ENCODE peak calls at places on chromosome 20, in six cellular contexts. One of them, this sample, is unnamed. For H3K9me2, the result is how much of the 10 kb centered on the place peaks cover.

GRCh38 chr20:24537210-24537609 is 67.8 kb downstream of the SYNDIG1 start:
- DNase-seq in MM.1S: no peak
- DNase-seq in PC-3: no peak
- DNase-seq in HCT116: no peak
- DNase-seq in PC-9: no peak
- DNase-seq in GM23248: no peak
- DNase-seq in this sample: no peak

GRCh38 chr20:15491564-15491963 is 1081.7 kb downstream of the KIF16B start:
- DNase-seq in MM.1S: no peak
- DNase-seq in PC-9: no peak
- DNase-seq in GM23248: no peak
- DNase-seq in PC-3: peak
- DNase-seq in HCT116: no peak
- DNase-seq in this sample: peak

GRCh38 chr20:728022-728944 is 40.0 kb downstream of the SLC52A3 start:
- DNase-seq in GM23248: peak
- DNase-seq in MM.1S: no peak
- DNase-seq in HCT116: no peak
- DNase-seq in PC-9: no peak
- DNase-seq in PC-3: peak
- DNase-seq in this sample: peak

GRCh38 chr20:6468751-6469150 is 298.7 kb upstream of the BMP2 start:
- DNase-seq in PC-9: no peak
- DNase-seq in GM23248: no peak
- DNase-seq in PC-3: peak
- DNase-seq in MM.1S: no peak
- DNase-seq in HCT116: no peak
- DNase-seq in this sample: no peak

GRCh38 chr20:9532069-9532809 is 17.8 kb downstream of the LAMP5 start:
- DNase-seq in PC-9: no peak
- DNase-seq in PC-3: peak
- DNase-seq in HCT116: no peak
- DNase-seq in MM.1S: no peak
- DNase-seq in GM23248: no peak
- DNase-seq in this sample: no peak

GRCh38 chr20:53578492-53579222 is 15.0 kb downstream of the ZNF217 start:
- DNase-seq in PC-3: peak
- DNase-seq in PC-9: peak
- DNase-seq in HCT116: peak
- DNase-seq in MM.1S: peak
- DNase-seq in GM23248: peak
- DNase-seq in this sample: peak

GRCh38 chr20:3857405-3857804 is 10.8 kb downstream of the MAVS start:
- DNase-seq in PC-3: no peak
- DNase-seq in GM23248: no peak
- DNase-seq in MM.1S: no peak
- DNase-seq in HCT116: no peak
- DNase-seq in PC-9: no peak
- DNase-seq in this sample: no peak

GRCh38 chr20:58550661-58551060 is 35.5 kb upstream of the APCDD1L start:
- DNase-seq in HCT116: no peak
- DNase-seq in GM23248: peak
- DNase-seq in PC-9: peak
- DNase-seq in MM.1S: no peak
- DNase-seq in PC-3: no peak
- DNase-seq in this sample: no peak

GRCh38 chr20:17909745-17910345 is 58.7 kb downstream of the SNX5 start:
- DNase-seq in MM.1S: no peak
- DNase-seq in PC-3: no peak
- DNase-seq in PC-9: no peak
- DNase-seq in GM23248: peak
- DNase-seq in HCT116: no peak
- DNase-seq in this sample: no peak

GRCh38 chr20:19129976-19130612 is 82.3 kb upstream of the SLC24A3 start:
- DNase-seq in HCT116: no peak
- DNase-seq in GM23248: no peak
- DNase-seq in PC-9: no peak
- DNase-seq in PC-3: no peak
- DNase-seq in MM.1S: peak
- DNase-seq in this sample: no peak

GRCh38 chr20:51132286-51132810 is 109.4 kb upstream of the KCNG1 start:
- DNase-seq in MM.1S: no peak
- DNase-seq in PC-3: peak
- DNase-seq in HCT116: no peak
- DNase-seq in GM23248: peak
- DNase-seq in PC-9: no peak
- DNase-seq in this sample: no peak

GRCh38 chr20:1441133-1441532 is 25.5 kb downstream of the NSFL1C start:
- DNase-seq in MM.1S: no peak
- DNase-seq in HCT116: no peak
- DNase-seq in PC-3: no peak
- DNase-seq in PC-9: no peak
- DNase-seq in GM23248: no peak
- DNase-seq in this sample: no peak

GRCh38 chr20:23341073-23341472 is 9.5 kb upstream of the NXT1 start:
- DNase-seq in PC-9: no peak
- DNase-seq in HCT116: no peak
- DNase-seq in MM.1S: no peak
- DNase-seq in GM23248: no peak
- DNase-seq in PC-3: no peak
- DNase-seq in this sample: no peak

GRCh38 chr20:23142162-23143050 is 56.3 kb upstream of the CD93 start:
- DNase-seq in MM.1S: no peak
- DNase-seq in PC-9: peak
- DNase-seq in PC-3: peak
- DNase-seq in GM23248: no peak
- DNase-seq in HCT116: no peak
- DNase-seq in this sample: no peak

GRCh38 chr20:50558483-50558925 is 48.3 kb downstream of the PTPN1 start:
- DNase-seq in PC-3: peak
- DNase-seq in MM.1S: no peak
- DNase-seq in PC-9: peak
- DNase-seq in HCT116: peak
- DNase-seq in GM23248: peak
- DNase-seq in this sample: no peak

GRCh38 chr20:48672324-48672723 is 155.5 kb downstream of the PREX1 start:
- DNase-seq in MM.1S: no peak
- DNase-seq in GM23248: no peak
- DNase-seq in PC-3: no peak
- DNase-seq in HCT116: no peak
- DNase-seq in PC-9: no peak
- DNase-seq in this sample: no peak

GRCh38 chr20:50759678-50760077 is 28.3 kb downstream of the PARD6B start:
- DNase-seq in HCT116: no peak
- DNase-seq in PC-9: no peak
- DNase-seq in GM23248: no peak
- DNase-seq in MM.1S: no peak
- DNase-seq in PC-3: no peak
- DNase-seq in this sample: no peak

GRCh38 chr20:13337090-13337784 is 116.2 kb downstream of the ISM1 start:
- DNase-seq in HCT116: no peak
- DNase-seq in GM23248: no peak
- DNase-seq in PC-9: no peak
- DNase-seq in MM.1S: no peak
- DNase-seq in PC-3: no peak
- DNase-seq in this sample: no peak

GRCh38 chr20:23167436-23167835 is 81.3 kb upstream of the CD93 start:
- DNase-seq in GM23248: peak
- DNase-seq in PC-3: peak
- DNase-seq in PC-9: no peak
- DNase-seq in HCT116: no peak
- DNase-seq in MM.1S: no peak
- DNase-seq in this sample: no peak

GRCh38 chr20:50750145-50750671 is 18.8 kb downstream of the PARD6B start:
- DNase-seq in PC-9: no peak
- DNase-seq in GM23248: peak
- DNase-seq in PC-3: no peak
- DNase-seq in HCT116: no peak
- DNase-seq in MM.1S: no peak
- DNase-seq in this sample: no peak

GRCh38 chr20:24497851-24498250 is 28.4 kb downstream of the SYNDIG1 start:
- DNase-seq in GM23248: no peak
- DNase-seq in HCT116: no peak
- DNase-seq in MM.1S: peak
- DNase-seq in PC-3: peak
- DNase-seq in PC-9: no peak
- DNase-seq in this sample: no peak

GRCh38 chr20:20017852-20018245 is 687 bp downstream of the NAA20 start:
- DNase-seq in HCT116: no peak
- DNase-seq in MM.1S: peak
- DNase-seq in PC-3: peak
- DNase-seq in GM23248: peak
- DNase-seq in PC-9: no peak
- DNase-seq in this sample: no peak

GRCh38 chr20:40542065-40542464 is 147.0 kb downstream of the MAFB start:
- DNase-seq in MM.1S: no peak
- DNase-seq in HCT116: no peak
- DNase-seq in GM23248: no peak
- DNase-seq in PC-3: no peak
- DNase-seq in PC-9: no peak
- DNase-seq in this sample: no peak
- H3K9me2 ChIP-seq in MM.1S: under half
- H3K9me2 ChIP-seq in HCT116: under half
- H3K9me2 ChIP-seq in GM23248: under half
- H3K9me2 ChIP-seq in PC-3: under half
- H3K9me2 ChIP-seq in PC-9: under half
- H3K9me2 ChIP-seq in this sample: under half

GRCh38 chr20:8019178-8019997 is at the start of gene TMX4:
- DNase-seq in HCT116: peak
- DNase-seq in PC-9: peak
- DNase-seq in MM.1S: peak
- DNase-seq in GM23248: peak
- DNase-seq in PC-3: peak
- DNase-seq in this sample: peak

GRCh38 chr20:8020314-8021079 is 936 bp upstream of the TMX4 start:
- DNase-seq in GM23248: no peak
- DNase-seq in PC-3: peak
- DNase-seq in HCT116: no peak
- DNase-seq in MM.1S: peak
- DNase-seq in PC-9: peak
- DNase-seq in this sample: no peak

GRCh38 chr20:8018928-8019177 is 708 bp downstream of the TMX4 start:
- DNase-seq in PC-3: no peak
- DNase-seq in HCT116: no peak
- DNase-seq in GM23248: no peak
- DNase-seq in MM.1S: no peak
- DNase-seq in PC-9: no peak
- DNase-seq in this sample: no peak

GRCh38 chr20:8019998-8020247 is 362 bp upstream of the TMX4 start:
- DNase-seq in HCT116: no peak
- DNase-seq in PC-9: no peak
- DNase-seq in MM.1S: no peak
- DNase-seq in GM23248: no peak
- DNase-seq in PC-3: no peak
- DNase-seq in this sample: no peak

DNA sequence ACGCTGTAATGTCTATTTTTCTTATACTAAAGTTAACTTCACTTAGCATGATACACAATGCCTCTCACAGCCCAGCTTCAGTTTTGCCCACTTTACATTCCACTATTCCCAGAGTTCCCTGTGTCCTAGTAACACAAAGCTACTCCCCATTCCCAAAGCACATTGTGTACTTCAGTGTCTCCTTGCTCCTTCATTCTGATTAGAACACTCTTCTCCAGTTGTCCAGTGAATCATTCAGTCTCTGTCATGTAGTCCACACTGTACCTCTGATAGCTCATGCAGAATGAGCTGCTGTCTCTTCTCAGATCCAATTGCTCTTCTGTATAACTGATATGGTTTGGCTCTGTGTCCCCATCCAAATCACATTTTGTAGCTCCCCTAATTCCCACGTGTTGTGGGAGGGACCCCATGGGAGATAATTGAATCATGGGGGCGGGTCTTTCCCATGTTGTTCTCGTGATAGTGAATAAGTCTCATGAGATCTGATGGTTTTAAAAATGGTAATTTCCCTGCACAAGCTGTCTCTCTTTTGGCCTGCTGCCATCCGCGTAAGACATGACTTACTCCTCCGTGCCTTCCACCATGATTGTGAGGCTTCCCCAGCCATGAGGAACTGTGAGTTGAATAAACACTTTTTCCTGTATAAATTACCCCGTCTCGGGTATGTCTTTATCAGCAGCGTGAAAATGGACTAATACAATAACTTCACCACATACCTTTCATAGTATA is 2.1 kb upstream of the TMX4 start:
- DNase-seq in GM23248: no peak
- DNase-seq in HCT116: no peak
- DNase-seq in PC-3: no peak
- DNase-seq in PC-9: no peak
- DNase-seq in MM.1S: no peak
- DNase-seq in this sample: no peak
- H2AFZ ChIP-seq in GM23248: no peak
- H2AFZ ChIP-seq in HCT116: no peak
- H2AFZ ChIP-seq in PC-3: no peak
- H2AFZ ChIP-seq in PC-9: no peak
- H2AFZ ChIP-seq in MM.1S: no peak
- H2AFZ ChIP-seq in this sample: no peak

GRCh38 chr20:36720510-36720909 is 25.4 kb downstream of the NDRG3 start:
- DNase-seq in MM.1S: no peak
- DNase-seq in PC-9: no peak
- DNase-seq in GM23248: peak
- DNase-seq in HCT116: no peak
- DNase-seq in PC-3: no peak
- DNase-seq in this sample: no peak
- TF ChIP-seq EZH2 in MM.1S: no peak
- TF ChIP-seq EZH2 in PC-9: no peak
- TF ChIP-seq EZH2 in GM23248: no peak
- TF ChIP-seq EZH2 in HCT116: no peak
- TF ChIP-seq EZH2 in PC-3: no peak
- TF ChIP-seq EZH2 in this sample: no peak

DNA sequence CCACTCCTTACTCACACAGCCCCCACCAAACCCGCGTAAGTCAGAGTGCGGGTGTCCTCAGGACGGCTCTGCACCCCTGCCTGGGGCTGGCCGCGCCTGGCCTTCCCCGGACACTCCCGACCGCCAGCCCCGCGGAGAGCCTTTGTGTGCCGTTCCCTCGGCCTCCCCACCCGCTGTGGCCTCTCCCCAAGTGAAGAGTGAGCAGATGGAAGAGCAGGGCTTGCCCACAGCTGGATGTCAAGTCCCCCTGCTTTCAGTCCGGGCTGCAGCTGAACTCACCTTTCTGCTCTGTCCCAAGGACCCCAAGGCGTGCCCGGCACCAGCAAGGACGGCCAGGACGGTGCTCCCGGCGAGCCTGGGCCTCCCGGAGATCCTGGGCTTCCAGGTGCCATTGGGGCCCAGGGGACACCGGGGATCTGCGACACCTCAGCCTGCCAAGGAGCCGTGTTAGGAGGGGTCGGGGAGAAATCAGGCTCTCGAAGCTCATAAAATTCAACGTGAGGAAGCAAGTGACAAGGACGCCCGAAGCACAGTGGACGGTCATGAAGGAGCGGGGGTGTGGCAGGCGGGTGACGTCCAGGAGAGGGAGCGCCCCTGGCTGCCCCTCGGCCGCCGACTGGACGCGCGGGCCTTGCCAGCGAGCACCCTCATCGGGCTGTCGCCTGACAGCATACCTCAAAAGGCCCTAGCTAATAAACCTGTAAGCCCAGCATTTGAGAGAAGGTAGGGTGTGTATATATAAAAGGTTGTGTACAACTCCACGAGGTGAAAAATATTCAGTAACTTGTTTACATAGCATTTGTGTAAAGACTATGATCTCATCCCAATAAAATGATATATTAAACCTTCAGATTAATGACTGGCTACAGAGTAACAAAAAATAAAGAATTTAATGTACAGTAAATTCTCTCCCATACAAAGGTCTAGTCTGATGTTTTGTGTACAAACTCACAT is 21.1 kb downstream of the TCFL5 start:
- DNase-seq in GM23248: no peak
- DNase-seq in PC-9: peak
- DNase-seq in PC-3: peak
- DNase-seq in HCT116: no peak
- DNase-seq in MM.1S: no peak
- DNase-seq in this sample: no peak
- H3K9me2 ChIP-seq in GM23248: under half
- H3K9me2 ChIP-seq in PC-9: under half
- H3K9me2 ChIP-seq in PC-3: under half
- H3K9me2 ChIP-seq in HCT116: under half
- H3K9me2 ChIP-seq in MM.1S: under half
- H3K9me2 ChIP-seq in this sample: under half

This sample was measured in GM23338.